ENCODE peak calls at places on chromosomes 16 and 17, in five cellular contexts. One of them, this sample, is unnamed.

GRCh38 chr16:67709050-67709449 is 10.1 kb downstream of the GFOD2 start:
- DNase-seq in body of pancreas: no peak
- DNase-seq in SK-N-SH: no peak
- DNase-seq in heart right ventricle: no peak
- DNase-seq in gastrocnemius medialis: no peak
- DNase-seq in this sample: no peak

GRCh38 chr17:20935740-20936139 is 107.1 kb downstream of the USP22 start:
- DNase-seq in body of pancreas: no peak
- DNase-seq in SK-N-SH: no peak
- DNase-seq in heart right ventricle: no peak
- DNase-seq in gastrocnemius medialis: no peak
- DNase-seq in this sample: no peak

GRCh38 chr17:75074532-75074931 is 13.2 kb upstream of the SLC16A5 start:
- DNase-seq in body of pancreas: no peak
- DNase-seq in SK-N-SH: peak; percentile 41
- DNase-seq in heart right ventricle: no peak
- DNase-seq in gastrocnemius medialis: no peak
- DNase-seq in this sample: no peak

GRCh38 chr16:3513892-3514600 is 13.2 kb downstream of the CLUAP1 start:
- DNase-seq in body of pancreas: no peak
- DNase-seq in SK-N-SH: no peak
- DNase-seq in heart right ventricle: no peak
- DNase-seq in gastrocnemius medialis: no peak
- DNase-seq in this sample: no peak

GRCh38 chr17:50604470-50604869 is 30.2 kb upstream of the ABCC3 start:
- DNase-seq in body of pancreas: peak; percentile 18
- DNase-seq in SK-N-SH: peak; percentile 99
- DNase-seq in heart right ventricle: peak; percentile 80
- DNase-seq in gastrocnemius medialis: no peak
- DNase-seq in this sample: peak; percentile 75

GRCh38 chr17:66533572-66533971 is 231.2 kb downstream of the PRKCA start:
- DNase-seq in body of pancreas: peak; percentile 13
- DNase-seq in SK-N-SH: peak; percentile 34
- DNase-seq in heart right ventricle: no peak
- DNase-seq in gastrocnemius medialis: no peak
- DNase-seq in this sample: no peak

GRCh38 chr17:9284884-9285283 is 263.6 kb downstream of the NTN1 start:
- DNase-seq in body of pancreas: no peak
- DNase-seq in SK-N-SH: no peak
- DNase-seq in heart right ventricle: peak; percentile 62
- DNase-seq in gastrocnemius medialis: no peak
- DNase-seq in this sample: peak; percentile 22

GRCh38 chr17:82263641-82264040 is 9.9 kb downstream of the CSNK1D start:
- DNase-seq in body of pancreas: no peak
- DNase-seq in SK-N-SH: no peak
- DNase-seq in heart right ventricle: no peak
- DNase-seq in gastrocnemius medialis: no peak
- DNase-seq in this sample: no peak

GRCh38 chr16:53428681-53429080 is 5.6 kb upstream of the RBL2 start:
- DNase-seq in body of pancreas: no peak
- DNase-seq in SK-N-SH: no peak
- DNase-seq in heart right ventricle: no peak
- DNase-seq in gastrocnemius medialis: no peak
- DNase-seq in this sample: no peak

GRCh38 chr17:51056813-51057510 is 63.7 kb downstream of the SPAG9 start:
- DNase-seq in body of pancreas: peak; percentile 60
- DNase-seq in SK-N-SH: peak; percentile 49
- DNase-seq in heart right ventricle: peak; percentile 51
- DNase-seq in gastrocnemius medialis: peak; percentile 60
- DNase-seq in this sample: no peak

GRCh38 chr16:57167951-57168350 is 17.9 kb downstream of the PSME3IP1 start:
- DNase-seq in body of pancreas: no peak
- DNase-seq in SK-N-SH: peak; percentile 46
- DNase-seq in heart right ventricle: no peak
- DNase-seq in gastrocnemius medialis: no peak
- DNase-seq in this sample: no peak

GRCh38 chr17:36608794-36609497 is 7.6 kb downstream of the MRM1 start:
- DNase-seq in body of pancreas: peak; percentile 33
- DNase-seq in SK-N-SH: no peak
- DNase-seq in heart right ventricle: no peak
- DNase-seq in gastrocnemius medialis: peak; percentile 45
- DNase-seq in this sample: peak; percentile 27

GRCh38 chr17:36611345-36612072 is 10.1 kb downstream of the MRM1 start:
- DNase-seq in body of pancreas: no peak
- DNase-seq in SK-N-SH: no peak
- DNase-seq in heart right ventricle: no peak
- DNase-seq in gastrocnemius medialis: no peak
- DNase-seq in this sample: no peak

GRCh38 chr17:36609498-36609862 is 8.1 kb downstream of the MRM1 start:
- DNase-seq in body of pancreas: no peak
- DNase-seq in SK-N-SH: no peak
- DNase-seq in heart right ventricle: no peak
- DNase-seq in gastrocnemius medialis: no peak
- DNase-seq in this sample: no peak

GRCh38 chr17:36612323-36612722 is 10.9 kb downstream of the MRM1 start:
- DNase-seq in body of pancreas: no peak
- DNase-seq in SK-N-SH: no peak
- DNase-seq in heart right ventricle: no peak
- DNase-seq in gastrocnemius medialis: no peak
- DNase-seq in this sample: no peak

GRCh38 chr17:36610472-36610871 is 9.1 kb downstream of the MRM1 start:
- DNase-seq in body of pancreas: no peak
- DNase-seq in SK-N-SH: no peak
- DNase-seq in heart right ventricle: no peak
- DNase-seq in gastrocnemius medialis: no peak
- DNase-seq in this sample: no peak
- H3K27me3 ChIP-seq in body of pancreas: no peaks in the 10 kb centered on the region
- H3K27me3 ChIP-seq in SK-N-SH: no peaks in the 10 kb centered on the region
- H3K27me3 ChIP-seq in heart right ventricle: peaks cover 6% of the 10 kb centered on the region
- H3K27me3 ChIP-seq in gastrocnemius medialis: no peaks in the 10 kb centered on the region
- H3K27me3 ChIP-seq in this sample: peaks cover 24% of the 10 kb centered on the region

GRCh38 chr16:55257971-55258613 is 65.9 kb upstream of the IRX6 start:
- DNase-seq in body of pancreas: peak; percentile 63
- DNase-seq in SK-N-SH: peak; percentile 45
- DNase-seq in heart right ventricle: peak; percentile 23
- DNase-seq in gastrocnemius medialis: peak; percentile 30
- DNase-seq in this sample: peak; percentile 29
- TF ChIP-seq CTCF in body of pancreas: peak; percentile 83
- TF ChIP-seq CTCF in SK-N-SH: peak; percentile 53
- TF ChIP-seq CTCF in heart right ventricle: peak; percentile 25
- TF ChIP-seq CTCF in gastrocnemius medialis: peak; percentile 61
- TF ChIP-seq CTCF in this sample: peak; percentile 67

DNA sequence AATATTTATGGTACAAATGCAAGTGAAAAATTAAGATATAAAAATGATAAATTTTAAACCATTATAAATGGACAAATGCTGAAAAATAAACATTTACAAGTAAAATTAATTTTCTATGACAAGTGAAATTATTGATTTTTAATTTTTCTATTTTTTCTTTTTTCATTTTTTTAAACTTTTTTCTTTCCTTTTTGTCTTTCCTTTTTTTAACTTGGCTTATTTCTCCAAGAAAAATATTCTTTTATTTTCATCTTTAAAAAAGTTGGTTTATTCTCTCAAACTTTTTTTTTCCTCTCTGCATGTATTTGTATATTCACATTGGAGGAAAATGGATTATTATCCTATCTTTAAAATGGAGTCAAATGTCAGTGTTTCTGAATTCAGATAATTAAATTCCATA is 3.9 kb upstream of the IGF2BP1 start:
- DNase-seq in body of pancreas: no peak
- DNase-seq in SK-N-SH: no peak
- DNase-seq in heart right ventricle: no peak
- DNase-seq in gastrocnemius medialis: no peak
- DNase-seq in this sample: no peak
- H3K27me3 ChIP-seq in body of pancreas: peaks cover 7% of the 10 kb centered on the region
- H3K27me3 ChIP-seq in SK-N-SH: peaks cover 84% of the 10 kb centered on the region
- H3K27me3 ChIP-seq in heart right ventricle: peaks cover 94% of the 10 kb centered on the region
- H3K27me3 ChIP-seq in gastrocnemius medialis: peaks cover 100% of the 10 kb centered on the region
- H3K27me3 ChIP-seq in this sample: peaks cover 100% of the 10 kb centered on the region

GRCh38 chr16:89700649-89701424 is 668 bp downstream of the SPATA2L start:
- DNase-seq in body of pancreas: peak; percentile 86
- DNase-seq in SK-N-SH: peak; percentile 74
- DNase-seq in heart right ventricle: no peak
- DNase-seq in gastrocnemius medialis: peak; percentile 30
- DNase-seq in this sample: no peak
- TF ChIP-seq CTCF in body of pancreas: no peak
- TF ChIP-seq CTCF in SK-N-SH: peak; percentile 28
- TF ChIP-seq CTCF in heart right ventricle: no peak
- TF ChIP-seq CTCF in gastrocnemius medialis: no peak
- TF ChIP-seq CTCF in this sample: no peak

DNA sequence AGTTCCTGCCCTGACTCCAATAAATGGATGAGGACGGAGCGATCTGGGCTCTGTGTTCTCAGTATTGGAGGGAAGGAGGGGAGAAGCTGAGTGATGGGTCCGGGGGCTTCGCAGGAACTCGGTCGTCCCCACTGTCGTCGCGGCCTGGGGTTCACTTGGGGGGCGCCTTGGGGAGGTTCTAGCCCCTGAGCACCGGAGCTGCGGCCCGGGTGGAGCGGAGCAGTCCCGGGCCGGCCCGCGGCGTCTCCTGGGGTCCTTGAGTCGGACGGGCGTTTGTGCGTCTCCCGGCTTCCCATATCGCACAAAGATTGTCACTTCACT is 600 bp upstream of the HBM start:
- DNase-seq in body of pancreas: no peak
- DNase-seq in SK-N-SH: no peak
- DNase-seq in heart right ventricle: no peak
- DNase-seq in gastrocnemius medialis: no peak
- DNase-seq in this sample: no peak
- H3K27me3 ChIP-seq in body of pancreas: no peaks in the 10 kb centered on the region
- H3K27me3 ChIP-seq in SK-N-SH: peaks cover 28% of the 10 kb centered on the region
- H3K27me3 ChIP-seq in heart right ventricle: peaks cover 54% of the 10 kb centered on the region
- H3K27me3 ChIP-seq in gastrocnemius medialis: peaks cover 47% of the 10 kb centered on the region
- H3K27me3 ChIP-seq in this sample: peaks cover 75% of the 10 kb centered on the region

GRCh38 chr16:8893976-8894690 is 12.0 kb downstream of the LITAFD start:
- DNase-seq in body of pancreas: no peak
- DNase-seq in SK-N-SH: no peak
- DNase-seq in heart right ventricle: no peak
- DNase-seq in gastrocnemius medialis: no peak
- DNase-seq in this sample: no peak
- TF ChIP-seq CTCF in body of pancreas: no peak
- TF ChIP-seq CTCF in SK-N-SH: no peak
- TF ChIP-seq CTCF in heart right ventricle: no peak
- TF ChIP-seq CTCF in gastrocnemius medialis: no peak
- TF ChIP-seq CTCF in this sample: no peak

GRCh38 chr16:20073203-20074088 is at the start of gene GPR139:
- DNase-seq in body of pancreas: no peak
- DNase-seq in SK-N-SH: peak; percentile 66
- DNase-seq in heart right ventricle: no peak
- DNase-seq in gastrocnemius medialis: no peak
- DNase-seq in this sample: no peak
- H3K27me3 ChIP-seq in body of pancreas: no peaks in the 10 kb centered on the region
- H3K27me3 ChIP-seq in SK-N-SH: no peaks in the 10 kb centered on the region
- H3K27me3 ChIP-seq in heart right ventricle: peaks cover 38% of the 10 kb centered on the region
- H3K27me3 ChIP-seq in gastrocnemius medialis: peaks cover 6% of the 10 kb centered on the region
- H3K27me3 ChIP-seq in this sample: peaks cover 94% of the 10 kb centered on the region

GRCh38 chr17:29567362-29568330 is 809 bp upstream of the ABHD15 start:
- DNase-seq in body of pancreas: peak; percentile 71
- DNase-seq in SK-N-SH: peak; percentile 87
- DNase-seq in heart right ventricle: peak; percentile 62
- DNase-seq in gastrocnemius medialis: peak; percentile 52
- DNase-seq in this sample: peak; percentile 73

GRCh38 chr17:29566473-29567361 is at the start of gene ABHD15:
- DNase-seq in body of pancreas: peak; percentile 82
- DNase-seq in SK-N-SH: peak; percentile 83
- DNase-seq in heart right ventricle: peak; percentile 47
- DNase-seq in gastrocnemius medialis: peak; percentile 48
- DNase-seq in this sample: peak; percentile 63

GRCh38 chr17:29563816-29564215 is 3.0 kb downstream of the ABHD15 start:
- DNase-seq in body of pancreas: no peak
- DNase-seq in SK-N-SH: no peak
- DNase-seq in heart right ventricle: no peak
- DNase-seq in gastrocnemius medialis: no peak
- DNase-seq in this sample: no peak

GRCh38 chr17:29568331-29569244 is at the start of gene TP53I13:
- DNase-seq in body of pancreas: peak; percentile 93
- DNase-seq in SK-N-SH: peak; percentile 96
- DNase-seq in heart right ventricle: peak; percentile 87
- DNase-seq in gastrocnemius medialis: peak; percentile 76
- DNase-seq in this sample: peak; percentile 93

GRCh38 chr17:29565643-29566472 is 979 bp downstream of the ABHD15 start:
- DNase-seq in body of pancreas: peak; percentile 61
- DNase-seq in SK-N-SH: peak; percentile 64
- DNase-seq in heart right ventricle: peak; percentile 6
- DNase-seq in gastrocnemius medialis: peak; percentile 20
- DNase-seq in this sample: no peak
- TF ChIP-seq CTCF in body of pancreas: no peak
- TF ChIP-seq CTCF in SK-N-SH: peak; percentile 19
- TF ChIP-seq CTCF in heart right ventricle: no peak
- TF ChIP-seq CTCF in gastrocnemius medialis: no peak
- TF ChIP-seq CTCF in this sample: peak; percentile 14

DNA sequence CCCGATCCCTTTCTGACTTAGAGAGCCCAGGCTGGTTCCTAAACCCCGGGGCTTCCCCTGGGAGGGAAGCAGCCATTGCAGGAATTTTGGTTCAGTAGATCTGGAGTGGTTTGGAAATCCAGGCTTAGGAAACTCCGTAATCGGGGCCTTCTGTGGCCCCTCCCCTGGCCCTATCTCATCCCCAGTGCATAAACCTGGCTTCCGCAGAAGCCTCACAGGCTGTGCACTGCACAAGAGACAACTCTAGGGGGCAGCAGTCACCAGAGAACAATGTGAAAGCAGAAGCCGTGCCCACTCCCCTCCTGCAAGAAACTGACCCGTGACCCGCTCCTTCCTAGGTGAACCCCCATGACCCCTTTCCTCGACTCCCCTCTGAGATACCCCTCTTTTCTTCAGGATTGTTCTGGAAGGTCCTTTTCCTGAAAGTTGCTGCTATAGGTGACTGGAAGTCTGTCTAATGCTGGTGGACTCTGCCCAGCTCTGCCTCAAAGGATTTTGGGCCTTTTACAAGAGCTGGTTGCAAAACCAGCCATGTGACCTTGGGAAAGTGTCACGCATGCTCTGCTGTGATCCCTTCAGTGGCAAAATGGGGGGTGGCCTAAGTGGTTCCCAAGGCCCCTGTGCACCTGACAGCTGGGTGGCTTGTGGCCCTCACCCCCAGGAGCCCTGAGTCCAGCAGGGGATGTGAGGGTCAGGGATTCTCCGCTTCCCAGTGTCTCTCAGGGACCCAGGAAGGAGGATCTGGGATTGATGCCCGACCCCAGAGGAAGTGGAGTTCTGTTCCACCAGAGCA is 14.4 kb downstream of the GUCY2D start:
- DNase-seq in body of pancreas: peak; percentile 78
- DNase-seq in SK-N-SH: peak; percentile 82
- DNase-seq in heart right ventricle: no peak
- DNase-seq in gastrocnemius medialis: no peak
- DNase-seq in this sample: no peak
- H3K27me3 ChIP-seq in body of pancreas: no peaks in the 10 kb centered on the region
- H3K27me3 ChIP-seq in SK-N-SH: no peaks in the 10 kb centered on the region
- H3K27me3 ChIP-seq in heart right ventricle: peaks cover 14% of the 10 kb centered on the region
- H3K27me3 ChIP-seq in gastrocnemius medialis: peaks cover 20% of the 10 kb centered on the region
- H3K27me3 ChIP-seq in this sample: peaks cover 46% of the 10 kb centered on the region

GRCh38 chr17:7523033-7523432 is 25.8 kb upstream of the TNFSF12 start:
- DNase-seq in body of pancreas: peak; percentile 22
- DNase-seq in SK-N-SH: no peak
- DNase-seq in heart right ventricle: no peak
- DNase-seq in gastrocnemius medialis: no peak
- DNase-seq in this sample: no peak
- TF ChIP-seq CTCF in body of pancreas: peak; percentile 39
- TF ChIP-seq CTCF in SK-N-SH: peak; percentile 51
- TF ChIP-seq CTCF in heart right ventricle: no peak
- TF ChIP-seq CTCF in gastrocnemius medialis: peak; percentile 39
- TF ChIP-seq CTCF in this sample: peak; percentile 59

This sample was measured in left ventricle myocardium inferior.